ENCODE peak calls at places on chromosomes 11 and 22, in eight cellular contexts. One of them, this sample, is unnamed. For H3K36me3, the result is how much of the 10 kb centered on the place peaks cover.

GRCh38 chr11:27913650-27914049 is 194.3 kb downstream of the KIF18A start:
- DNase-seq in sigmoid colon: no peak
- DNase-seq in Karpas-422: no peak
- DNase-seq in Peyer's patch: no peak
- DNase-seq in WERI-Rb-1: no peak
- DNase-seq in CD4-positive, CD25-positive, alpha-beta regulatory T cell: no peak
- DNase-seq in heart left ventricle: no peak
- DNase-seq in adrenal gland: no peak
- DNase-seq in this sample: no peak

GRCh38 chr22:50277761-50278160 is 7.6 kb upstream of the MAPK11 start:
- DNase-seq in adrenal gland: no peak
- DNase-seq in WERI-Rb-1: no peak
- DNase-seq in CD4-positive, CD25-positive, alpha-beta regulatory T cell: no peak
- DNase-seq in heart left ventricle: no peak
- DNase-seq in Karpas-422: no peak
- DNase-seq in sigmoid colon: no peak
- DNase-seq in Peyer's patch: no peak
- DNase-seq in this sample: no peak

GRCh38 chr11:58654079-58654907 is 31.8 kb downstream of the CNTF start:
- DNase-seq in heart left ventricle: peak
- DNase-seq in WERI-Rb-1: peak
- DNase-seq in adrenal gland: peak
- DNase-seq in Peyer's patch: peak
- DNase-seq in Karpas-422: peak
- DNase-seq in CD4-positive, CD25-positive, alpha-beta regulatory T cell: peak
- DNase-seq in sigmoid colon: peak
- DNase-seq in this sample: peak

GRCh38 chr22:48778308-48779195 is 1049.1 kb downstream of the BRD1 start:
- DNase-seq in Peyer's patch: peak
- DNase-seq in heart left ventricle: no peak
- DNase-seq in CD4-positive, CD25-positive, alpha-beta regulatory T cell: no peak
- DNase-seq in adrenal gland: no peak
- DNase-seq in WERI-Rb-1: no peak
- DNase-seq in Karpas-422: no peak
- DNase-seq in sigmoid colon: peak
- DNase-seq in this sample: no peak

GRCh38 chr11:721913-722811 is 16.1 kb downstream of the EPS8L2 start:
- DNase-seq in heart left ventricle: no peak
- DNase-seq in Karpas-422: peak
- DNase-seq in sigmoid colon: no peak
- DNase-seq in adrenal gland: no peak
- DNase-seq in CD4-positive, CD25-positive, alpha-beta regulatory T cell: peak
- DNase-seq in WERI-Rb-1: peak
- DNase-seq in Peyer's patch: peak
- DNase-seq in this sample: peak

GRCh38 chr11:3136542-3137455 is 28.3 kb downstream of the OSBPL5 start:
- DNase-seq in CD4-positive, CD25-positive, alpha-beta regulatory T cell: no peak
- DNase-seq in adrenal gland: no peak
- DNase-seq in Peyer's patch: no peak
- DNase-seq in WERI-Rb-1: no peak
- DNase-seq in sigmoid colon: peak
- DNase-seq in heart left ventricle: peak
- DNase-seq in Karpas-422: no peak
- DNase-seq in this sample: peak

GRCh38 chr11:120867024-120867423 is 156.9 kb upstream of the TBCEL start:
- DNase-seq in adrenal gland: no peak
- DNase-seq in WERI-Rb-1: no peak
- DNase-seq in heart left ventricle: no peak
- DNase-seq in Peyer's patch: no peak
- DNase-seq in Karpas-422: no peak
- DNase-seq in sigmoid colon: no peak
- DNase-seq in CD4-positive, CD25-positive, alpha-beta regulatory T cell: no peak
- DNase-seq in this sample: no peak

GRCh38 chr11:130216221-130216550 is 56.6 kb downstream of the ST14 start:
- DNase-seq in adrenal gland: no peak
- DNase-seq in Peyer's patch: peak
- DNase-seq in WERI-Rb-1: no peak
- DNase-seq in sigmoid colon: no peak
- DNase-seq in heart left ventricle: no peak
- DNase-seq in CD4-positive, CD25-positive, alpha-beta regulatory T cell: no peak
- DNase-seq in Karpas-422: no peak
- DNase-seq in this sample: no peak

GRCh38 chr11:116829525-116830183 is at the start of gene APOC3:
- DNase-seq in CD4-positive, CD25-positive, alpha-beta regulatory T cell: no peak
- DNase-seq in Karpas-422: no peak
- DNase-seq in Peyer's patch: no peak
- DNase-seq in sigmoid colon: peak
- DNase-seq in heart left ventricle: no peak
- DNase-seq in adrenal gland: no peak
- DNase-seq in WERI-Rb-1: no peak
- DNase-seq in this sample: peak

GRCh38 chr11:63490551-63491239 is at the start of gene PLAAT5:
- DNase-seq in CD4-positive, CD25-positive, alpha-beta regulatory T cell: no peak
- DNase-seq in heart left ventricle: no peak
- DNase-seq in Peyer's patch: no peak
- DNase-seq in WERI-Rb-1: no peak
- DNase-seq in adrenal gland: no peak
- DNase-seq in sigmoid colon: peak
- DNase-seq in Karpas-422: no peak
- DNase-seq in this sample: peak

GRCh38 chr11:12185106-12185690 is 74.8 kb downstream of the MICAL2 start:
- DNase-seq in adrenal gland: no peak
- DNase-seq in heart left ventricle: no peak
- DNase-seq in Peyer's patch: no peak
- DNase-seq in Karpas-422: no peak
- DNase-seq in sigmoid colon: no peak
- DNase-seq in WERI-Rb-1: no peak
- DNase-seq in CD4-positive, CD25-positive, alpha-beta regulatory T cell: no peak
- DNase-seq in this sample: no peak

GRCh38 chr11:120801801-120802689 is 221.9 kb upstream of the TBCEL start:
- DNase-seq in sigmoid colon: peak
- DNase-seq in Karpas-422: peak
- DNase-seq in WERI-Rb-1: peak
- DNase-seq in CD4-positive, CD25-positive, alpha-beta regulatory T cell: peak
- DNase-seq in Peyer's patch: peak
- DNase-seq in adrenal gland: peak
- DNase-seq in heart left ventricle: peak
- DNase-seq in this sample: peak

DNA sequence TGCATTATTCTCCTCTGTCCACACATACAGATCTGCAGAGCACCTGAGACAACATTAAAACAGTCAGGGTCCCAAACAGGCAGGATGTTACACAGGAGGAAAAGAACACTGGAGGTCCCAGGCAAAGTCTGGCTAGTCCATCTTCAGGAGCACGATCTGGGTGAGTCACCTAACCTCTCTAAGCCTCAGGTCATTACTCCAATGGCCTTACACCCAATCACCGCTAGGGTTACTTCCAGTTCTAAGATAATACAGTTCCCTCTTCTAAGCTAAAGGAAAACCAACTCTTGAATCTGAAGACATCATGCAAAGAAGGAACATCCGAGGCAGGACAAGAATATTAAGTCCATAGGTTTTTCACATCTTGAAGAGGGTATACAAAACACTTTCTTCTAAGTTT is 24.5 kb downstream of the ASCC2 start:
- DNase-seq in adrenal gland: no peak
- DNase-seq in CD4-positive, CD25-positive, alpha-beta regulatory T cell: no peak
- DNase-seq in heart left ventricle: no peak
- DNase-seq in Peyer's patch: no peak
- DNase-seq in sigmoid colon: no peak
- DNase-seq in Karpas-422: no peak
- DNase-seq in WERI-Rb-1: no peak
- DNase-seq in this sample: peak
- H3K36me3 ChIP-seq in adrenal gland: under half
- H3K36me3 ChIP-seq in CD4-positive, CD25-positive, alpha-beta regulatory T cell: half or more
- H3K36me3 ChIP-seq in heart left ventricle: under half
- H3K36me3 ChIP-seq in Peyer's patch: under half
- H3K36me3 ChIP-seq in sigmoid colon: under half
- H3K36me3 ChIP-seq in Karpas-422: under half
- H3K36me3 ChIP-seq in WERI-Rb-1: half or more
- H3K36me3 ChIP-seq in this sample: under half

DNA sequence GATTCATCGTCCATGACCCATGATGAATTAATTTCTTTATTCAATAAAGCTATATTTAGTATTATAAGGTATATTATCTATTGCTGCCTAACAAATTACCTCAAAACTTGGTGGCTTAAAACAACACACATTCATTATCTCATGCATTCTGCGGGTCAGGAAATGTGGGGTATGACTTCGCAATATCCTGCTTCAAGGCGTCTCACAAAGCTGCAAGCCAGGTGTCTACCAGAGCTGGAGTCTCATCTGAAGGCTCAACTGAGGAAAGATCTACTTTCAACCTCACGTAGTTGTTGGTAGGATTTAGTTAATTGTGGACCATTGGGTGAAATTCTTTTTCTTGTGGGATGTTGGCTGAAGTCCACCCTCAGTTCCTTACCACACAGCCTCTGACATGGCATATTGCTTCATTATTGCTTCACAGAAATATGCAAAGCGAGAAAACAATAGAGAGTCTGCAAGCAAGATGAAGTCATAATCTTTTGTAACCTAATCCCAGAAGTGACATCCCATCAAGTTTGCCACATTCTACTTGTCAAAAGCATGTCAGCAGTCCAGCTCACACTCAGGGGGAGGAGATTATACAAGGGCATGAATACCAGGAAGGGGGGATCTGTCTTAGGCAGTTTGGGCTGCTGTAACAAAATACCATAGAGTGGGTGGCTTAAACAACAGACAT is 45.1 kb downstream of the KREMEN1 start:
- DNase-seq in WERI-Rb-1: no peak
- DNase-seq in heart left ventricle: no peak
- DNase-seq in CD4-positive, CD25-positive, alpha-beta regulatory T cell: no peak
- DNase-seq in adrenal gland: no peak
- DNase-seq in Peyer's patch: no peak
- DNase-seq in Karpas-422: no peak
- DNase-seq in sigmoid colon: no peak
- DNase-seq in this sample: no peak
- H3K4me3 ChIP-seq in WERI-Rb-1: no peak
- H3K4me3 ChIP-seq in heart left ventricle: no peak
- H3K4me3 ChIP-seq in CD4-positive, CD25-positive, alpha-beta regulatory T cell: no peak
- H3K4me3 ChIP-seq in adrenal gland: no peak
- H3K4me3 ChIP-seq in Peyer's patch: no peak
- H3K4me3 ChIP-seq in Karpas-422: no peak
- H3K4me3 ChIP-seq in sigmoid colon: no peak
- H3K4me3 ChIP-seq in this sample: no peak

GRCh38 chr22:45154383-45154782 is 9.3 kb upstream of the NUP50 start:
- DNase-seq in adrenal gland: no peak
- DNase-seq in heart left ventricle: no peak
- DNase-seq in CD4-positive, CD25-positive, alpha-beta regulatory T cell: no peak
- DNase-seq in sigmoid colon: no peak
- DNase-seq in Peyer's patch: no peak
- DNase-seq in Karpas-422: no peak
- DNase-seq in WERI-Rb-1: no peak
- DNase-seq in this sample: no peak
- H3K36me3 ChIP-seq in adrenal gland: under half
- H3K36me3 ChIP-seq in heart left ventricle: under half
- H3K36me3 ChIP-seq in CD4-positive, CD25-positive, alpha-beta regulatory T cell: under half
- H3K36me3 ChIP-seq in sigmoid colon: under half
- H3K36me3 ChIP-seq in Peyer's patch: under half
- H3K36me3 ChIP-seq in Karpas-422: under half
- H3K36me3 ChIP-seq in WERI-Rb-1: under half
- H3K36me3 ChIP-seq in this sample: under half

GRCh38 chr11:61718046-61718531 is 34.3 kb upstream of the MYRF start:
- DNase-seq in heart left ventricle: no peak
- DNase-seq in Peyer's patch: no peak
- DNase-seq in Karpas-422: no peak
- DNase-seq in adrenal gland: no peak
- DNase-seq in WERI-Rb-1: no peak
- DNase-seq in sigmoid colon: no peak
- DNase-seq in CD4-positive, CD25-positive, alpha-beta regulatory T cell: no peak
- DNase-seq in this sample: peak
- H3K4me3 ChIP-seq in heart left ventricle: peak
- H3K4me3 ChIP-seq in Peyer's patch: peak
- H3K4me3 ChIP-seq in Karpas-422: no peak
- H3K4me3 ChIP-seq in adrenal gland: peak
- H3K4me3 ChIP-seq in WERI-Rb-1: no peak
- H3K4me3 ChIP-seq in sigmoid colon: peak
- H3K4me3 ChIP-seq in CD4-positive, CD25-positive, alpha-beta regulatory T cell: no peak
- H3K4me3 ChIP-seq in this sample: peak

GRCh38 chr22:43967069-43967468 is 11.8 kb downstream of the SAMM50 start:
- DNase-seq in Karpas-422: no peak
- DNase-seq in Peyer's patch: no peak
- DNase-seq in WERI-Rb-1: no peak
- DNase-seq in CD4-positive, CD25-positive, alpha-beta regulatory T cell: no peak
- DNase-seq in adrenal gland: no peak
- DNase-seq in heart left ventricle: no peak
- DNase-seq in sigmoid colon: no peak
- DNase-seq in this sample: no peak
- H3K36me3 ChIP-seq in Karpas-422: under half
- H3K36me3 ChIP-seq in Peyer's patch: under half
- H3K36me3 ChIP-seq in WERI-Rb-1: half or more
- H3K36me3 ChIP-seq in CD4-positive, CD25-positive, alpha-beta regulatory T cell: half or more
- H3K36me3 ChIP-seq in adrenal gland: under half
- H3K36me3 ChIP-seq in heart left ventricle: under half
- H3K36me3 ChIP-seq in sigmoid colon: half or more
- H3K36me3 ChIP-seq in this sample: under half

DNA sequence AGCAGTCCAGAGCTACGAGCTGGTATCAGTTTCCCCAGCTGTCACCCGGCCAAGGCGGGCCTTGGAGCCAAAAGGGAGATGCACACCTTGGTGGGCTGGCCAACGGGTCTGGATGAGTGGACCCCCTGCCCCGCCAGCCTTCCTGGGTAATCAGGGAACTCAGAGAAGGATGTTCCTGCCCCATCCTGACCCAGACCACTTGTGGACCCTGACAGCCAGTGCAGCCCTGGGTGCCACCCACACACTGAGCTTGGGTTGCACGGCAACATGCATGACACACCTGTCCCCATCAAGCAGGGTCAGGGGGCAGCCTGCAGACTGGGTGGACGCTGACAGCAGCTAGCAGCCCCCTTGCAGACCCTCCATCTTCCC is 8.6 kb downstream of the SLC25A1 start:
- DNase-seq in adrenal gland: no peak
- DNase-seq in sigmoid colon: no peak
- DNase-seq in WERI-Rb-1: no peak
- DNase-seq in heart left ventricle: no peak
- DNase-seq in CD4-positive, CD25-positive, alpha-beta regulatory T cell: no peak
- DNase-seq in Peyer's patch: no peak
- DNase-seq in Karpas-422: no peak
- DNase-seq in this sample: no peak
- H3K4me3 ChIP-seq in adrenal gland: peak
- H3K4me3 ChIP-seq in sigmoid colon: no peak
- H3K4me3 ChIP-seq in WERI-Rb-1: peak
- H3K4me3 ChIP-seq in heart left ventricle: peak
- H3K4me3 ChIP-seq in CD4-positive, CD25-positive, alpha-beta regulatory T cell: no peak
- H3K4me3 ChIP-seq in Peyer's patch: no peak
- H3K4me3 ChIP-seq in Karpas-422: no peak
- H3K4me3 ChIP-seq in this sample: peak

GRCh38 chr22:26457661-26458272 is 25.8 kb downstream of the HPS4 start:
- DNase-seq in adrenal gland: no peak
- DNase-seq in Peyer's patch: no peak
- DNase-seq in Karpas-422: no peak
- DNase-seq in heart left ventricle: no peak
- DNase-seq in sigmoid colon: no peak
- DNase-seq in CD4-positive, CD25-positive, alpha-beta regulatory T cell: no peak
- DNase-seq in WERI-Rb-1: no peak
- DNase-seq in this sample: no peak
- H3K36me3 ChIP-seq in adrenal gland: under half
- H3K36me3 ChIP-seq in Peyer's patch: under half
- H3K36me3 ChIP-seq in Karpas-422: under half
- H3K36me3 ChIP-seq in heart left ventricle: under half
- H3K36me3 ChIP-seq in sigmoid colon: under half
- H3K36me3 ChIP-seq in CD4-positive, CD25-positive, alpha-beta regulatory T cell: under half
- H3K36me3 ChIP-seq in WERI-Rb-1: under half
- H3K36me3 ChIP-seq in this sample: under half